ENCODE peak calls at places on chromosomes 12 and 14, in seven cellular contexts. N is fibroblast of lung, X is gastrocnemius medialis, R is Caco-2, M is fibroblast of pulmonary artery, H is MM.1S, A is A549. Y is an unnamed sample.

GRCh38 chr12:53955036-53955775 is 503 bp downstream of the HOXC12 start:
- DNase-seq in M (no peak), H (no peak), X (no peak), N (no peak), R (no peak), A (no peak), Y (no peak)

GRCh38 chr12:119699199-119699765 is 31.3 kb downstream of the PRKAB1 start:
- DNase-seq in X (no peak), R (no peak), M (no peak), N (no peak), H (no peak), A (no peak), Y (no peak)

GRCh38 chr14:64673329-64673728 is 30.9 kb upstream of the PLEKHG3 start:
- DNase-seq in H (no peak), M (no peak), R (no peak), N (no peak), X (no peak), A (no peak), Y (no peak)

GRCh38 chr14:33737446-33737845 is 213.4 kb downstream of the EGLN3 start:
- DNase-seq in H (no peak), X (no peak), M (peak), A (no peak), N (peak), R (no peak), Y (no peak)

GRCh38 chr12:39930066-39930465 is 175.8 kb downstream of the SLC2A13 start:
- DNase-seq in H (no peak), X (no peak), N (no peak), M (no peak), R (no peak), A (no peak), Y (no peak)

GRCh38 chr14:35189422-35189821 is 67.1 kb downstream of the PRORP start:
- DNase-seq in A (no peak), X (no peak), R (no peak), H (no peak), N (no peak), M (no peak), Y (no peak)

GRCh38 chr12:109950625-109951024 is 45.5 kb downstream of the GIT2 start:
- DNase-seq in R (no peak), M (no peak), H (no peak), A (no peak), X (no peak), N (no peak), Y (no peak)

GRCh38 chr14:96055753-96056508 is 16.8 kb downstream of the C14orf132 start:
- DNase-seq in A (no peak), H (no peak), N (no peak), R (no peak), M (no peak), X (no peak), Y (no peak)

GRCh38 chr14:50425816-50426215 is 29.1 kb upstream of the CDKL1 start:
- DNase-seq in R (no peak), M (peak), A (no peak), X (no peak), N (peak), H (no peak), Y (no peak)

GRCh38 chr14:93337143-93337753 is 4.4 kb upstream of the BTBD7 start:
- DNase-seq in N (no peak), X (no peak), R (no peak), H (peak), A (no peak), M (no peak), Y (no peak)

GRCh38 chr12:13182881-13183280 is 13.6 kb upstream of the EMP1 start:
- DNase-seq in R (no peak), M (no peak), N (no peak), X (no peak), H (no peak), A (no peak), Y (no peak)

GRCh38 chr12:48958049-48958388 is 732 bp upstream of the ARF3 start:
- DNase-seq in R (no peak), M (no peak), H (no peak), A (no peak), N (no peak), X (no peak), Y (no peak)

GRCh38 chr12:48954061-48954460 is 3.2 kb downstream of the ARF3 start:
- DNase-seq in X (no peak), H (no peak), R (no peak), N (no peak), M (no peak), A (no peak), Y (no peak)

GRCh38 chr12:48957141-48958048 is at the start of gene ARF3:
- DNase-seq in N (peak), A (peak), X (peak), M (peak), R (peak), H (peak), Y (peak)

GRCh38 chr12:48954781-48955501 is 2.3 kb downstream of the ARF3 start:
- DNase-seq in H (no peak), R (no peak), M (no peak), N (no peak), X (no peak), A (no peak), Y (no peak)

DNA sequence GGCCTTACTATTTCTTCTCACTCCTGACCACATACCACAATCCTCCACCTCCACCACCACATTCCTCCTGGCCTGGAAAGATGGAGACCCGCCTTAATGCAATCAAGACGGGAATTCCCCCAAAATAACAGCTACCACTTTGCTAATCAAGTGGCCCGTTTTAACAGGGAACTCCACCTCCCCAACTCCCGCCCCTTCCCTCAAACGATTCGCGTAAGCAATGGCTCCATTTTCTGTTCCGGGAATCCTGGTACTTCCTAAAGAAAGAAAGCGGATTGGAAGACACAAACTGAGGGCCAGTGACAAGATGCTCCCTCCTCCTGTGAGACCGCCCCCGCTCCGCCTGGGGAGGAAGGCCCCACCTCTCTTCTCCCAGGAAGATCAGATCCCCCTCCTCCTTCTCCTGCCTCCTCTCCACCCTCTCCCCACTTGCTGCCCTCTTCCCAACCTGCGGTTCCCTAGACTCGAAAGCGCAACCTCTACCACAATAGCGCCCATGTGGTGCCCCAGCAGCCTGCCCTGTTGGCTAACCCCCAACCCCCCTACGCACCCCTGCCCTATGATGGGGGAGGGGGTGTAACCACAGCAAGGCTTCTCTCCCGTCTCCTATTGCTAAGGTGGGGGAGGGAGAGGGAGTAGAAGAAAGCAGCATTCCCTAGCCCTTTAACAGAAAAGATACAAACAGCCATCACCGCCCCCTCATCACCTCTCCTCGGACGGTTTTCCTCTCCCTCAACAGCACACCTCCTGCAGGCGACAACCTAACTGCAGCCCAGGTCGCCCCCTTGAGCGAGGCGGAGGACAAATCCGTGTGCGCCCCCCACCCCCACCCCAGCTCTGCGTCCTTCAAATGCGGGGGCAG is 777 bp downstream of the ARF3 start:
- DNase-seq in R (peak), M (peak), X (peak), N (peak), A (peak), H (no peak), Y (peak)
- TF ChIP-seq CTCF in R (no peak), M (no peak), X (no peak), N (no peak), A (no peak), H (no peak), Y (peak)

DNA sequence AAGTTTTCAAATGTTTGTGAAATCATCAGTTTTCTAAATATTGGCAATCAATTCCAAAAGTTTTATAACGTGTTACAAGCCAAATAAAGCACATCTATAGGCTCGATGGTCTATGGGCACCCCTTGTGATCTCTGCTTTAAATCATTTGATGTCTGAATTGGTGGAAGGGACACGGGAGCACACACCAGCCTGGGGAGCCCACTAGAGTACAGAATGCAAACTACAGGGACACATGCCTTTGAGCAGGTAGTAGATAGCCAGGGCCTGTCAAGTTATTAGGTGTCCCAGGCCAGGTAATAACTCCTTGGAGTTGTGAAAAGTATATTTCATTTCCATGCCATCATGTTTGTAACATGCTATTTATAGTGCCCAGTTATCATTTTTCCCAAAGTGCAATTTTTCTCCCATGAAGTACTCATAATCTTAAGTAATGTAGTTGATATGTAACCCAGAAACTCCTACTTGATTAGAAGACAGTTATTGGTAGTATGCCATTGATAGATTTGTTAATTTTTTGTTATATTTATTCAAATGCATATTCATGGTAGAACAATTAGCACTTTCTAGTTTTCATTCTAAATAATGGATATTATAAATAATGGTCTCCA is 97.0 kb upstream of the FGD4 start:
- DNase-seq in R (no peak), N (peak), H (peak), M (peak), A (no peak), X (no peak), Y (peak)
- TF ChIP-seq CTCF in R (no peak), N (peak), H (peak), M (peak), A (no peak), X (no peak), Y (peak)

GRCh38 chr14:59428581-59429012 is 36.6 kb downstream of the GPR135 start:
- DNase-seq in X (no peak), M (peak), R (no peak), H (no peak), A (no peak), N (peak), Y (no peak)
- TF ChIP-seq CTCF in X (no peak), M (peak), R (no peak), H (no peak), A (no peak), N (peak), Y (no peak)

GRCh38 chr12:124831590-124831989 is 32.1 kb downstream of the SCARB1 start:
- DNase-seq in A (no peak), R (no peak), H (no peak), N (no peak), M (no peak), X (no peak), Y (no peak)
- TF ChIP-seq CTCF in A (no peak), R (no peak), H (no peak), N (no peak), M (no peak), X (no peak), Y (no peak)

GRCh38 chr12:114673169-114673833 is 10.7 kb downstream of the TBX3 start:
- DNase-seq in H (no peak), M (peak), X (no peak), A (no peak), N (peak), R (no peak), Y (no peak)

GRCh38 chr12:114678718-114679117 is 5.3 kb downstream of the TBX3 start:
- DNase-seq in M (no peak), R (no peak), N (no peak), A (no peak), X (no peak), H (no peak), Y (no peak)

GRCh38 chr12:114678028-114678427 is 5.9 kb downstream of the TBX3 start:
- DNase-seq in X (no peak), R (no peak), N (no peak), H (no peak), M (no peak), A (no peak), Y (no peak)

GRCh38 chr12:114674201-114675047 is 9.6 kb downstream of the TBX3 start:
- DNase-seq in N (peak), A (no peak), M (no peak), H (no peak), R (no peak), X (no peak), Y (no peak)

GRCh38 chr12:114676142-114676741 is 7.7 kb downstream of the TBX3 start:
- DNase-seq in M (no peak), N (peak), X (no peak), A (no peak), H (no peak), R (no peak), Y (no peak)
- TF ChIP-seq CTCF in M (no peak), N (no peak), X (no peak), A (no peak), H (no peak), R (no peak), Y (no peak)

DNA sequence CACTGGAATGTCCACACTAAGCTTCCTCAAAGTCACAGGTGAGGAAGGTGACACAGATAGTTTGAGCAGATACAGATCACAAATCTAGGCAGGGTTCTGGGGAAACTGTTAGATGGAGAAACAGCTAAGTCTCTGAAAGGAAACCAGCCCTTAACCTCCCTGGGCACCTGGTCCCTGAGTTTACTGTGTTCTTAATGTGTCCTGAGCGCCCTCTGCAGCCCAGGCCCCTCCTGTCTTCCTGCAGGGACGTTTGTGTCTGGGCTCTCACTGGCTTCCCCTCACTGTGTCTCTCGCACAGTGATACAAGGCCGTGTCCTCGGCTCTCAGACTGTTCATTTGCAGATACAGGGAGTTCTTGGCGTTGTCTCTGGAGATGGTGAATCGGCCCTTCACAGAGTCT is 684.3 kb downstream of the TMEM121 start:
- DNase-seq in M (no peak), X (no peak), R (peak), A (no peak), N (no peak), H (no peak), Y (no peak)
- TF ChIP-seq CTCF in M (no peak), X (no peak), R (peak), A (no peak), N (no peak), H (no peak), Y (peak)

GRCh38 chr14:45134051-45134958 is at the start of gene FKBP3:
- DNase-seq in M (peak), N (peak), A (peak), X (peak), R (peak), H (peak), Y (peak)
- TF ChIP-seq CTCF in M (peak), N (no peak), A (peak), X (no peak), R (no peak), H (peak), Y (peak)

GRCh38 chr12:2877959-2878732 is 1.1 kb downstream of the RHNO1 start:
- DNase-seq in X (no peak), A (no peak), N (peak), H (no peak), M (peak), R (no peak), Y (no peak)

GRCh38 chr12:2879853-2880252 is 2.8 kb downstream of the RHNO1 start:
- DNase-seq in H (no peak), M (no peak), R (no peak), A (no peak), N (no peak), X (no peak), Y (no peak)

GRCh38 chr12:2876431-2877046 is 435 bp downstream of the FOXM1 start:
- DNase-seq in H (peak), M (peak), R (peak), A (peak), X (no peak), N (peak), Y (peak)

GRCh38 chr12:2877047-2877958 is at the start of the genes FOXM1 and RHNO1:
- DNase-seq in H (peak), N (peak), M (peak), A (peak), R (peak), X (peak), Y (peak)
- TF ChIP-seq CTCF in H (no peak), N (no peak), M (no peak), A (no peak), R (no peak), X (peak), Y (peak)

DNA sequence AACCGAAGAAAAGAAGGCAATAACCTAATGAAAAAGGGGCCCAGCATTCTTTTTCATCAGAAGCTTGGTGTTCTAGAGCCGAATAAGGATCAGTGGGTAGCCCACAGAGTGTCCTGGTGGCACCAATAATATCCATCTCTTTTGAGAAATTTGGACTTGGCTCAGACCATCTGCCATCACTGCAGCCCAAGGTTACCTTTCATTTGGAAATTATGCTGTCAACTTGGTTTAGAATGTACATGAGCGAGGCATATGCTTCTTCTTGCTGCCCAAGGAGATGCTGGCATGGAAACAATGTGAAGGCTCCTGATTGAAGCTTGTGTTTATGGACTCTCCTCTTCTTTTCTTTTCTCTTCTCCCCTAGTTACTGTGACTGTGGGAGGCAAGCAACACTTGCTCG is 50.0 kb downstream of the GPHB5 start:
- DNase-seq in R (no peak), H (no peak), X (no peak), N (no peak), M (no peak), A (no peak), Y (no peak)
- TF ChIP-seq CTCF in R (no peak), H (no peak), X (no peak), N (no peak), M (no peak), A (no peak), Y (no peak)

DNA sequence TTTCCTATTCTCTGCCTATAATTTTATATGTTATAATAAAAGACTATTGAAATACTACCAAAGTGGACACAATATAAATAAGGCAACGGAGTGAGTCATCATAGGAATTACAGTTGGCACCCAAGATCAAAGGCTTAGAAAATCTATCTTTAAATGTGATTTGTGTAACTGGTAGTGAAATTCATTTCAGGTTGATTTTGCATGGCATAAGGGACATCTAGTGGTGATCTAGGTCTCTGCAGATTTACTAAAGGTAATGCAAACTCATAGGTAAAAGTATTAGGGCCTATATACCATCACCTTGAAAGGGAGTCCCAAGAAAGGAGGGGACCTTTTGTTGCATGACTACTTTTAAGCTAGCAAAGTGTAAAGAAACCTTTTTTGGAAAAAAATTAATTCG is 527.2 kb downstream of the NRXN3 start:
- DNase-seq in N (peak), X (no peak), A (peak), M (peak), H (peak), R (no peak), Y (no peak)
- TF ChIP-seq CTCF in N (peak), X (peak), A (peak), M (peak), H (peak), R (peak), Y (peak)